ENCODE peak calls at places on chromosomes 4 and X, in six cellular contexts. One of them, this sample, is unnamed.

GRCh38 chr4:119300072-119300387 is 21.9 kb downstream of the FABP2 start:
- DNase-seq in H1: no peak
- DNase-seq in H9: no peak
- DNase-seq in trophoblast cell: peak
- DNase-seq in neuronal stem cell: no peak
- DNase-seq in IMR-90: peak
- DNase-seq in this sample: peak

GRCh38 chr4:153513596-153513995 is 47.4 kb downstream of the TMEM131L start:
- DNase-seq in neuronal stem cell: no peak
- DNase-seq in trophoblast cell: peak
- DNase-seq in H1: no peak
- DNase-seq in IMR-90: peak
- DNase-seq in H9: no peak
- DNase-seq in this sample: no peak

GRCh38 chr4:13524504-13525243 is 19.6 kb downstream of the NKX3-2 start:
- DNase-seq in H9: no peak
- DNase-seq in H1: peak
- DNase-seq in trophoblast cell: no peak
- DNase-seq in IMR-90: peak
- DNase-seq in neuronal stem cell: no peak
- DNase-seq in this sample: peak

GRCh38 chrX:69158166-69159040 is 6.8 kb downstream of the PJA1 start:
- DNase-seq in IMR-90: peak
- DNase-seq in H1: no peak
- DNase-seq in neuronal stem cell: no peak
- DNase-seq in H9: peak
- DNase-seq in trophoblast cell: peak
- DNase-seq in this sample: peak

GRCh38 chrX:119398974-119399771 is at the start of gene SLC25A43:
- DNase-seq in H9: peak
- DNase-seq in IMR-90: no peak
- DNase-seq in trophoblast cell: peak
- DNase-seq in H1: peak
- DNase-seq in neuronal stem cell: no peak
- DNase-seq in this sample: peak

GRCh38 chr4:152500798-152501434 is 35.0 kb downstream of the FBXW7 start:
- DNase-seq in neuronal stem cell: peak
- DNase-seq in trophoblast cell: peak
- DNase-seq in IMR-90: peak
- DNase-seq in H9: peak
- DNase-seq in H1: no peak
- DNase-seq in this sample: peak

GRCh38 chr4:93467484-93468155 is 360.9 kb upstream of the ATOH1 start:
- DNase-seq in neuronal stem cell: peak
- DNase-seq in IMR-90: no peak
- DNase-seq in H1: no peak
- DNase-seq in trophoblast cell: no peak
- DNase-seq in H9: no peak
- DNase-seq in this sample: no peak

GRCh38 chr4:96913437-96914075 is 1073.7 kb downstream of the PDHA2 start:
- DNase-seq in H9: no peak
- DNase-seq in trophoblast cell: no peak
- DNase-seq in IMR-90: no peak
- DNase-seq in H1: no peak
- DNase-seq in neuronal stem cell: no peak
- DNase-seq in this sample: no peak

GRCh38 chrX:39969099-39969825 is 128.5 kb downstream of the BCOR start:
- DNase-seq in IMR-90: no peak
- DNase-seq in H1: peak
- DNase-seq in trophoblast cell: no peak
- DNase-seq in H9: peak
- DNase-seq in neuronal stem cell: no peak
- DNase-seq in this sample: no peak

DNA sequence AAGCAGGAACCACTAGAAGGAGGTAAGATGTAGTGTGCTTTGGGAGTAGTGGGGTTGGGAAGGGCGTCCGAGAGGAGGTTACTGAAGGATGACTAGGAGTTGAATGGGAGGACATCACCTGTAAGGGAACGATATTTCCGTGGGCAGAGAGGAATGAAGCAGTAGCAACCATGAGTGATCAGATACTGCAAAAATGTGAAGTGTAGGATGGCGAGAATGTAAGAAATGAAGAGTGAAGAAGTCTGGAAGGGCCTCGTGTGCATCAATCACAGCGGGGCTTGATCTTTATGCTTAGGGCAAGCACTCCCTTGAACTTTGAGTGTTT is 594 bp downstream of the MSMO1 start:
- DNase-seq in H1: no peak
- DNase-seq in IMR-90: no peak
- DNase-seq in neuronal stem cell: no peak
- DNase-seq in H9: no peak
- DNase-seq in trophoblast cell: peak
- DNase-seq in this sample: no peak
- H2AK5ac ChIP-seq in H1: peak
- H2AK5ac ChIP-seq in IMR-90: peak
- H2AK5ac ChIP-seq in neuronal stem cell: no peak
- H2AK5ac ChIP-seq in H9: peak
- H2AK5ac ChIP-seq in trophoblast cell: peak
- H2AK5ac ChIP-seq in this sample: no peak

DNA sequence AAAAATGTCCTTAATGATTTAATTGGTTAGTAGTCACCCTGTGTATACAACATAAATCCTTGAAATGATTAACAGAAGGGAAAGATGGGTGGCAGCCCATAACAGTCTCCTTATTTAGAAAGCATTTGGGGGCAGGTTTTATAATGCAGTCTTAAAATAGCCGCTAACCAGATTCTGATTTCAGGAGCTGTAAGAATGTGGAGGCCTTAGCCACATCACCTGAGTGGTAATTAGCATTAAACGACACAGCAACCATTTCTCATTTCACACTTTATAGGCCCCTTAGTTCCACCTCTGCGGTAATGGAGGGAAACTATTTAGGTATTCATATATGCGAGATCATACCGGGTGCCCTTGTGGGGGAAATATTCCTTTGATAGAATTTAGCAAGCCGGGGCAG is 36.0 kb upstream of the SLC34A2 start:
- DNase-seq in neuronal stem cell: no peak
- DNase-seq in trophoblast cell: no peak
- DNase-seq in IMR-90: no peak
- DNase-seq in H1: no peak
- DNase-seq in H9: no peak
- DNase-seq in this sample: no peak
- H3K14ac ChIP-seq in neuronal stem cell: no peak
- H3K14ac ChIP-seq in trophoblast cell: no peak
- H3K14ac ChIP-seq in IMR-90: no peak
- H3K14ac ChIP-seq in H1: no peak
- H3K14ac ChIP-seq in H9: no peak
- H3K14ac ChIP-seq in this sample: no peak

GRCh38 chr4:57055873-57056272 is 54.3 kb downstream of the IGFBP7 start:
- DNase-seq in H9: no peak
- DNase-seq in H1: no peak
- DNase-seq in neuronal stem cell: no peak
- DNase-seq in trophoblast cell: no peak
- DNase-seq in IMR-90: no peak
- DNase-seq in this sample: peak
- H2AFZ ChIP-seq in H9: no peak
- H2AFZ ChIP-seq in H1: no peak
- H2AFZ ChIP-seq in neuronal stem cell: peak
- H2AFZ ChIP-seq in trophoblast cell: no peak
- H2AFZ ChIP-seq in IMR-90: no peak
- H2AFZ ChIP-seq in this sample: no peak

GRCh38 chr4:15149234-15149841 is 147.1 kb downstream of the CPEB2 start:
- DNase-seq in H1: no peak
- DNase-seq in H9: no peak
- DNase-seq in IMR-90: peak
- DNase-seq in trophoblast cell: no peak
- DNase-seq in neuronal stem cell: no peak
- DNase-seq in this sample: no peak
- H2AK5ac ChIP-seq in H1: no peak
- H2AK5ac ChIP-seq in H9: no peak
- H2AK5ac ChIP-seq in IMR-90: peak
- H2AK5ac ChIP-seq in trophoblast cell: peak
- H2AK5ac ChIP-seq in neuronal stem cell: no peak
- H2AK5ac ChIP-seq in this sample: peak

DNA sequence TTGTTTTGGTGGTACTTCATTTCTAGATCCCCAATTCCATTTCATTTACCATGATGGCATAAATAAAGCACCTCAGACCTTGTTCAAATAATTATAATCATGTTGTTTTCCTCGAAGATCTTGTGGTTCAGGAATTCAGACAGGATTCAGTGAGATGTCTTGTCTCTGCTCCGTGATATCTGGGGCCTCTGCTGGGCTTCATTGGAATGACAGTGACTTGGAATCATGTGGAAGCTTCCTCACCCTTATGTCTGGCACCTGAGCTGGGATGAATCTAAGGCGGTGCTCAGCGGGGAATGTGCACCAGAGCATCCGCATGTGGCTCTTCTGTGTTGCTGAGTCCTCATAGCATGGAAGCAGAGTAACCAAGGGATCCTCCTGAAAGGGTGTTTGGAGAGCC is 132.2 kb downstream of the VEGFC start:
- DNase-seq in trophoblast cell: no peak
- DNase-seq in H1: no peak
- DNase-seq in neuronal stem cell: no peak
- DNase-seq in IMR-90: no peak
- DNase-seq in H9: peak
- DNase-seq in this sample: peak
- H3K14ac ChIP-seq in trophoblast cell: no peak
- H3K14ac ChIP-seq in H1: no peak
- H3K14ac ChIP-seq in neuronal stem cell: no peak
- H3K14ac ChIP-seq in IMR-90: no peak
- H3K14ac ChIP-seq in H9: no peak
- H3K14ac ChIP-seq in this sample: no peak

GRCh38 chr4:75724867-75725724 is 719 bp downstream of the USO1 start:
- DNase-seq in H9: peak
- DNase-seq in H1: peak
- DNase-seq in neuronal stem cell: peak
- DNase-seq in IMR-90: peak
- DNase-seq in trophoblast cell: peak
- DNase-seq in this sample: peak

GRCh38 chr4:75723117-75723801 is 1.1 kb upstream of the USO1 start:
- DNase-seq in H1: peak
- DNase-seq in H9: no peak
- DNase-seq in trophoblast cell: peak
- DNase-seq in neuronal stem cell: no peak
- DNase-seq in IMR-90: peak
- DNase-seq in this sample: peak

GRCh38 chr4:75724066-75724866 is at the start of gene USO1:
- DNase-seq in H1: peak
- DNase-seq in IMR-90: peak
- DNase-seq in H9: peak
- DNase-seq in trophoblast cell: peak
- DNase-seq in neuronal stem cell: peak
- DNase-seq in this sample: peak

GRCh38 chr4:75722417-75722816 is 2.0 kb upstream of the USO1 start:
- DNase-seq in IMR-90: no peak
- DNase-seq in trophoblast cell: no peak
- DNase-seq in neuronal stem cell: no peak
- DNase-seq in H1: no peak
- DNase-seq in H9: no peak
- DNase-seq in this sample: no peak

DNA sequence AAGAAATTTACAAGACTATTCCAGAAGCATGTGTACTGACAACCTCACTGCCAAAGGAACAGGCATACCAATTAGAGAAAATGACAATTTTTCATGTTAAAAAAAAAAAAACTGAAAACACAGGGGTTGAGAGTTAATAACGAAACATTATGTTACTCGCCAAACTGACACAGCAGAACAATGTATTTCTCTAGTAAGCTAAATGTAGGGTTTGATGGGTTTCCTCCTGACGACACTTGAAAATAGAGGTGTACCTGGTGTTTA is 643 bp upstream of the USO1 start:
- DNase-seq in H9: no peak
- DNase-seq in neuronal stem cell: no peak
- DNase-seq in IMR-90: no peak
- DNase-seq in H1: no peak
- DNase-seq in trophoblast cell: no peak
- DNase-seq in this sample: no peak
- H2AFZ ChIP-seq in H9: no peak
- H2AFZ ChIP-seq in neuronal stem cell: peak
- H2AFZ ChIP-seq in IMR-90: peak
- H2AFZ ChIP-seq in H1: no peak
- H2AFZ ChIP-seq in trophoblast cell: no peak
- H2AFZ ChIP-seq in this sample: no peak

GRCh38 chr4:781493-782216 is 44.3 kb downstream of the CPLX1 start:
- DNase-seq in trophoblast cell: peak
- DNase-seq in neuronal stem cell: peak
- DNase-seq in IMR-90: peak
- DNase-seq in H9: peak
- DNase-seq in H1: peak
- DNase-seq in this sample: peak
- H2AK5ac ChIP-seq in trophoblast cell: peak
- H2AK5ac ChIP-seq in neuronal stem cell: peak
- H2AK5ac ChIP-seq in IMR-90: peak
- H2AK5ac ChIP-seq in H9: no peak
- H2AK5ac ChIP-seq in H1: peak
- H2AK5ac ChIP-seq in this sample: peak

This sample was measured in mesenchymal stem cell.